ENCODE peak calls at places on chromosomes 1 and 21, in ten cellular contexts. M is stomach, Q is SK-N-MC, A is sigmoid colon, B is transverse colon, Y is upper lobe of left lung, O is H1, G is HL-60, C is breast epithelium, U is prostate gland. H is an unnamed sample.

GRCh38 chr1:16167331-16168143 is 11.7 kb upstream of the EPHA2 start:
- DNase-seq in Q (peak; percentile 32), U (no peak), O (peak; percentile 91), C (no peak), B (peak; percentile 70), A (no peak), Y (peak; percentile 91), M (peak; percentile 58), G (no peak), H (no peak)

GRCh38 chr1:180953791-180954721 is 41.4 kb downstream of the KIAA1614 start:
- DNase-seq in O (no peak), Q (no peak), A (peak; percentile 90), M (peak; percentile 66), Y (peak; percentile 92), C (no peak), G (no peak), U (peak; percentile 22), B (peak; percentile 79), H (no peak)

GRCh38 chr1:33306561-33307493 is 14.1 kb downstream of the A3GALT2 start:
- DNase-seq in A (no peak), M (no peak), U (no peak), G (no peak), C (no peak), Q (no peak), B (no peak), Y (peak; percentile 91), O (peak; percentile 67), H (no peak)

GRCh38 chr1:247407180-247407616 is 8.8 kb upstream of the NLRP3 start:
- DNase-seq in O (no peak), Q (no peak), G (peak; percentile 67), A (peak; percentile 72), B (peak; percentile 37), C (no peak), M (peak; percentile 36), U (no peak), Y (peak; percentile 85), H (no peak)

GRCh38 chr1:59062743-59063142 is 234.2 kb upstream of the FGGY start:
- DNase-seq in U (no peak), C (no peak), Q (no peak), M (peak; percentile 44), B (peak; percentile 26), G (no peak), Y (no peak), O (no peak), A (peak; percentile 68), H (no peak)

GRCh38 chr1:96962807-96963206 is 241.2 kb downstream of the PTBP2 start:
- DNase-seq in O (no peak), A (no peak), B (no peak), Y (no peak), M (no peak), Q (no peak), U (peak; percentile 46), C (peak; percentile 30), G (no peak), H (no peak)

GRCh38 chr1:174976436-174977107 is 23.2 kb upstream of the CACYBP start:
- DNase-seq in A (no peak), M (no peak), C (no peak), U (no peak), Y (no peak), B (no peak), G (no peak), Q (no peak), O (no peak), H (no peak)

GRCh38 chr1:63103682-63104081 is 218.7 kb upstream of the FOXD3 start:
- DNase-seq in M (no peak), U (no peak), Y (no peak), B (no peak), C (no peak), A (no peak), G (no peak), O (no peak), Q (no peak), H (no peak)

GRCh38 chr1:51558375-51558924 is 39.4 kb upstream of the EPS15 start:
- DNase-seq in C (no peak), B (no peak), G (no peak), O (no peak), M (no peak), Q (no peak), Y (no peak), U (no peak), A (no peak), H (no peak)

GRCh38 chr1:225670806-225671733 is 18.1 kb upstream of the ENAH start:
- DNase-seq in O (no peak), Q (no peak), Y (no peak), C (no peak), U (no peak), B (no peak), G (no peak), A (no peak), M (no peak), H (no peak)

GRCh38 chr1:231272880-231273279 is 31.9 kb downstream of the GNPAT start:
- DNase-seq in Q (no peak), G (no peak), Y (no peak), O (no peak), A (no peak), M (no peak), U (no peak), B (no peak), C (no peak), H (no peak)

GRCh38 chr1:59076612-59077011 is 220.3 kb upstream of the FGGY start:
- DNase-seq in B (no peak), C (no peak), M (no peak), A (no peak), Y (no peak), G (no peak), Q (no peak), U (no peak), O (no peak), H (no peak)

GRCh38 chr1:153355445-153356071 is 2.1 kb upstream of the S100A9 start:
- DNase-seq in Y (peak; percentile 70), C (peak; percentile 65), Q (no peak), G (peak; percentile 90), U (peak; percentile 18), A (no peak), B (peak; percentile 59), M (peak; percentile 53), O (peak; percentile 67), H (no peak)

GRCh38 chr1:208179303-208179702 is 64.9 kb downstream of the PLXNA2 start:
- DNase-seq in Q (no peak), G (no peak), U (no peak), O (no peak), M (peak; percentile 47), Y (no peak), A (no peak), C (no peak), B (peak; percentile 55), H (no peak)

GRCh38 chr1:173367136-173367535 is 110.0 kb upstream of the PRDX6 start:
- DNase-seq in M (no peak), C (no peak), U (no peak), B (no peak), O (no peak), Q (no peak), A (no peak), G (no peak), Y (no peak), H (peak; percentile 8)

GRCh38 chr1:220528049-220528678 is at the start of gene MARK1:
- DNase-seq in Y (peak; percentile 91), G (no peak), A (peak; percentile 87), Q (no peak), B (peak; percentile 58), C (peak; percentile 39), U (peak; percentile 57), M (peak; percentile 38), O (peak; percentile 70), H (no peak)

GRCh38 chr1:224116131-224116530 is 2.2 kb downstream of the FBXO28 start:
- DNase-seq in B (no peak), M (no peak), U (no peak), A (no peak), Q (peak; percentile 37), G (peak; percentile 10), C (no peak), O (no peak), Y (no peak), H (no peak)

GRCh38 chr1:38858833-38859560 is 575 bp downstream of the RRAGC start:
- DNase-seq in Q (no peak), O (no peak), U (peak; percentile 51), M (peak; percentile 76), Y (peak; percentile 94), A (peak; percentile 77), C (peak; percentile 60), B (peak; percentile 79), G (no peak), H (peak; percentile 92)

GRCh38 chr1:200949626-200950025 is 54.9 kb downstream of the INAVA start:
- DNase-seq in O (no peak), Q (no peak), U (no peak), G (no peak), M (no peak), C (no peak), B (no peak), Y (no peak), A (no peak), H (no peak)

GRCh38 chr21:39630827-39631226 is 18.1 kb downstream of the B3GALT5 start:
- DNase-seq in M (no peak), O (no peak), Y (no peak), B (no peak), C (no peak), A (no peak), U (no peak), G (no peak), Q (no peak), H (no peak)
- H3K4me3 ChIP-seq in M (no peak overlapping the region), O (no peak overlapping the region), Y (no peak overlapping the region), B (no peak overlapping the region), C (no peak overlapping the region), A (no peak overlapping the region), U (no peak overlapping the region), G (no peak overlapping the region), Q (no peak overlapping the region), H (no peak overlapping the region)

DNA sequence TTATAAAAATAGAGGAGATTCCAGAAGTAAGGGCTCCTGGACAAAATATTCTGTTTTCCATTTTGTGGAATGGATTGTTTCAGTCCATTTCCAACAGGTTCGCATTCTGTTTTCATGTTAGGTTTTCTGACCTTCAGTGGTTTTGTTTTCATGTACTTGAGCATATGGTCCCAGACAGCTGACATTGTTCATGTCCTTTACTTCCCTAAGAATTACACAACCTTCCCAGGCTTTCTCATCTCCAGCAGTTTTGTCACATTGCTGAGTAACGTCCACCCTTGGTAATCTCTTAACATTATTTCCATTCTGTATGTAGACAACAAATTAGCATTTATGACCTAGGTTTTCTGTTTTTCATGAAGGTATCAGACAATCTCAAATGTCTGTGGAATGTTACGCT is 21.0 kb upstream of the ERRFI1 start:
- DNase-seq in C (no peak), B (no peak), G (no peak), A (no peak), M (no peak), O (no peak), Q (no peak), Y (no peak), U (no peak), H (no peak)
- TF ChIP-seq POLR2AphosphoS5 in C (no peak), B (peak; percentile 12), G (no peak), A (peak; percentile 34), M (peak; percentile 35), O (no peak), Q (no peak), Y (no peak), U (no peak), H (no peak)

GRCh38 chr1:218401896-218402770 is 57.0 kb downstream of the TGFB2 start:
- DNase-seq in A (peak; percentile 70), Y (peak; percentile 23), C (no peak), G (no peak), Q (peak; percentile 61), O (no peak), B (no peak), U (no peak), M (no peak), H (no peak)
- H3K4me3 ChIP-seq in A (no peak overlapping the region), Y (no peak overlapping the region), C (no peak overlapping the region), G (no peak overlapping the region), Q (peak overlapping the region; percentile 23), O (no peak overlapping the region), B (no peak overlapping the region), U (no peak overlapping the region), M (no peak overlapping the region), H (no peak overlapping the region)

GRCh38 chr21:36478207-36478701 is 1.7 kb downstream of the CLDN14 start:
- DNase-seq in O (no peak), A (no peak), G (no peak), U (no peak), Q (no peak), C (no peak), M (no peak), Y (no peak), B (no peak), H (no peak)
- TF ChIP-seq POLR2AphosphoS5 in O (no peak), A (no peak), G (no peak), U (no peak), Q (no peak), C (no peak), M (no peak), Y (no peak), B (no peak), H (no peak)

H was measured in esophagus muscularis mucosa.